ENCODE peak calls at places on chromosome 5, in nine cellular contexts. K, D, B, Z, J, Y, Q, I and P are unnamed samples.

GRCh38 chr5:81753429-81753828 is 2.5 kb upstream of the SSBP2 start:
- DNase-seq in K (no peak), D (no peak), B (no peak), Z (no peak), J (no peak), Y (no peak), Q (no peak), I (no peak), P (no peak)

GRCh38 chr5:131221888-131222287 is 42.0 kb upstream of the CDC42SE2 start:
- DNase-seq in K (no peak), D (no peak), B (no peak), Z (no peak), J (no peak), Y (no peak), Q (no peak), I (no peak), P (no peak)

GRCh38 chr5:41465493-41466171 is 44.8 kb downstream of the PLCXD3 start:
- DNase-seq in K (no peak), D (no peak), B (no peak), Z (no peak), J (no peak), Y (no peak), Q (no peak), I (no peak), P (no peak)

GRCh38 chr5:98911221-98912040 is 17.4 kb downstream of the CHD1 start:
- DNase-seq in K (no peak), D (no peak), B (no peak), Z (no peak), J (no peak), Y (no peak), Q (peak), I (no peak), P (peak)

GRCh38 chr5:121018004-121018403 is 553.9 kb downstream of the PRR16 start:
- DNase-seq in K (no peak), D (no peak), B (no peak), Z (no peak), J (no peak), Y (no peak), Q (no peak), I (no peak), P (no peak)

GRCh38 chr5:81020478-81021167 is 60.5 kb downstream of the RASGRF2 start:
- DNase-seq in K (no peak), D (no peak), B (no peak), Z (peak), J (no peak), Y (no peak), Q (no peak), I (no peak), P (no peak)

GRCh38 chr5:146165469-146165868 is 17.0 kb downstream of the LARS1 start:
- DNase-seq in K (no peak), D (no peak), B (no peak), Z (no peak), J (no peak), Y (no peak), Q (no peak), I (no peak), P (no peak)

GRCh38 chr5:91129748-91130147 is 253.4 kb downstream of the ARRDC3 start:
- DNase-seq in K (no peak), D (no peak), B (no peak), Z (no peak), J (no peak), Y (no peak), Q (no peak), I (no peak), P (no peak)

GRCh38 chr5:124744170-124744911 is 2.1 kb downstream of the ZNF608 start:
- DNase-seq in K (no peak), D (no peak), B (no peak), Z (no peak), J (peak), Y (no peak), Q (no peak), I (no peak), P (no peak)

GRCh38 chr5:113330533-113331200 is 104.1 kb downstream of the TSSK1B start:
- DNase-seq in K (no peak), D (no peak), B (peak), Z (peak), J (no peak), Y (peak), Q (no peak), I (no peak), P (peak)

GRCh38 chr5:168443950-168444700 is 42.1 kb upstream of the RARS1 start:
- DNase-seq in K (no peak), D (no peak), B (no peak), Z (no peak), J (no peak), Y (no peak), Q (no peak), I (no peak), P (no peak)

GRCh38 chr5:171992305-171992704 is 14.1 kb downstream of the FBXW11 start:
- DNase-seq in K (no peak), D (no peak), B (no peak), Z (no peak), J (no peak), Y (no peak), Q (no peak), I (no peak), P (no peak)